ENCODE peak calls at places on chromosomes 12 and 14, in six cellular contexts. G, F, S, D, Z and Q are unnamed samples.

GRCh38 chr12:124709722-124710656 is 142.6 kb upstream of the NCOR2 start:
- DNase-seq in G (no peak), F (no peak), S (no peak), D (no peak), Z (no peak), Q (no peak)

GRCh38 chr12:90823859-90824258 is 131.1 kb downstream of the CCER1 start:
- DNase-seq in G (no peak), F (no peak), S (no peak), D (no peak), Z (no peak), Q (no peak)

GRCh38 chr12:6061661-6062060 is 62.8 kb downstream of the VWF start:
- DNase-seq in G (no peak), F (no peak), S (no peak), D (no peak), Z (no peak), Q (no peak)

GRCh38 chr12:57893460-57894353 is 47.2 kb upstream of the CTDSP2 start:
- DNase-seq in G (no peak), F (no peak), S (no peak), D (peak), Z (no peak), Q (peak)

GRCh38 chr12:33596061-33596460 is 156.4 kb upstream of the SYT10 start:
- DNase-seq in G (no peak), F (no peak), S (no peak), D (no peak), Z (no peak), Q (no peak)

GRCh38 chr14:21940887-21941855 is 267.6 kb upstream of the OR4E1 start:
- DNase-seq in G (no peak), F (no peak), S (no peak), D (peak), Z (no peak), Q (no peak)

GRCh38 chr12:78928200-78929074 is 63.9 kb downstream of the SYT1 start:
- DNase-seq in G (no peak), F (no peak), S (no peak), D (no peak), Z (no peak), Q (no peak)

GRCh38 chr12:26188132-26188531 is 7.2 kb upstream of the SSPN start:
- DNase-seq in G (no peak), F (no peak), S (no peak), D (no peak), Z (no peak), Q (no peak)

GRCh38 chr12:126483145-126484068 is 1418.2 kb downstream of the AACS start:
- DNase-seq in G (no peak), F (no peak), S (no peak), D (no peak), Z (no peak), Q (no peak)

GRCh38 chr12:27965411-27965810 is 7.1 kb downstream of the PTHLH start:
- DNase-seq in G (no peak), F (no peak), S (no peak), D (no peak), Z (no peak), Q (no peak)

GRCh38 chr12:47280543-47281330 is 201.0 kb upstream of the AMIGO2 start:
- DNase-seq in G (no peak), F (no peak), S (no peak), D (no peak), Z (no peak), Q (no peak)

GRCh38 chr12:176321-177181 is 37.4 kb downstream of the SLC6A12 start:
- DNase-seq in G (no peak), F (no peak), S (no peak), D (no peak), Z (no peak), Q (peak)

GRCh38 chr14:81450100-81450531 is 50.0 kb upstream of the STON2 start:
- DNase-seq in G (no peak), F (no peak), S (no peak), D (peak), Z (no peak), Q (no peak)

GRCh38 chr12:16581416-16581815 is 24.5 kb downstream of the LMO3 start:
- DNase-seq in G (no peak), F (no peak), S (no peak), D (no peak), Z (no peak), Q (no peak)